ENCODE peak calls at places on chromosome 12, in eight cellular contexts. Y is aorta, E is neural progenitor cell, V is IMR-90, B is fibroblast of lung, Z is ovary, P is cardiac muscle cell, U is GM23248. R is an unnamed sample.

GRCh38 chr12:114668151-114668891 is 15.7 kb downstream of the TBX3 start:
- DNase-seq in Y (peak), E (peak), V (peak), B (peak), Z (peak), P (peak), U (peak), R (peak)

GRCh38 chr12:39236994-39237393 is 205.9 kb downstream of the KIF21A start:
- DNase-seq in Y (no peak), E (no peak), V (no peak), B (peak), Z (no peak), P (peak), U (peak), R (peak)

GRCh38 chr12:121793501-121793835 is at the start of gene RHOF:
- DNase-seq in Y (no peak), E (peak), V (no peak), B (no peak), Z (peak), P (no peak), U (peak), R (no peak)

GRCh38 chr12:92784795-92785562 is 82.2 kb downstream of the PLEKHG7 start:
- DNase-seq in Y (no peak), E (peak), V (peak), B (peak), Z (no peak), P (peak), U (peak), R (peak)

GRCh38 chr12:49489720-49490119 is 49.1 kb upstream of the KCNH3 start:
- DNase-seq in Y (no peak), E (no peak), V (peak), B (peak), Z (no peak), P (peak), U (peak), R (peak)

GRCh38 chr12:111653596-111653995 is 32.2 kb downstream of the BRAP start:
- DNase-seq in Y (no peak), E (no peak), V (no peak), B (no peak), Z (no peak), P (no peak), U (no peak), R (no peak)

GRCh38 chr12:97536353-97536752 is 73.7 kb downstream of the RMST start:
- DNase-seq in Y (no peak), E (no peak), V (no peak), B (no peak), Z (no peak), P (no peak), U (no peak), R (no peak)

GRCh38 chr12:74334770-74335169 is 202.9 kb upstream of the ATXN7L3B start:
- DNase-seq in Y (no peak), E (no peak), V (peak), B (peak), Z (no peak), P (peak), U (no peak), R (no peak)

GRCh38 chr12:121992059-121992879 is 29.4 kb upstream of the BCL7A start:
- DNase-seq in Y (peak), E (no peak), V (peak), B (peak), Z (no peak), P (peak), U (peak), R (peak)

GRCh38 chr12:21301-22189 is 45.0 kb upstream of the IQSEC3 start:
- DNase-seq in Y (no peak), E (no peak), V (no peak), B (no peak), Z (no peak), P (no peak), U (no peak), R (no peak)

GRCh38 chr12:53676715-53677611 is 1.1 kb upstream of the ATP5MC2 start:
- DNase-seq in Y (peak), E (peak), V (peak), B (peak), Z (peak), P (peak), U (peak), R (no peak)

GRCh38 chr12:67919406-67919805 is 69.8 kb upstream of the IFNG-AS1 start:
- DNase-seq in Y (no peak), E (no peak), V (no peak), B (no peak), Z (no peak), P (no peak), U (peak), R (no peak)

GRCh38 chr12:114430306-114430705 is 24.4 kb upstream of the TBX5 start:
- DNase-seq in Y (no peak), E (no peak), V (peak), B (peak), Z (no peak), P (peak), U (peak), R (no peak)

GRCh38 chr12:122363782-122364181 is 58.7 kb downstream of the CLIP1 start:
- DNase-seq in Y (no peak), E (no peak), V (no peak), B (no peak), Z (no peak), P (peak), U (peak), R (no peak)

GRCh38 chr12:27331299-27331926 is 1.2 kb upstream of the BMAL2 start:
- DNase-seq in Y (no peak), E (no peak), V (peak), B (peak), Z (no peak), P (peak), U (peak), R (peak)

GRCh38 chr12:120366341-120366705 is 2.6 kb downstream of the MSI1 start:
- DNase-seq in Y (no peak), E (no peak), V (no peak), B (no peak), Z (no peak), P (no peak), U (no peak), R (no peak)
- H3K27ac ChIP-seq in Y (no peak), E (no peak), V (no peak), B (no peak), Z (no peak), P (no peak), U (no peak), R (no peak)

GRCh38 chr12:50659690-50660424 is 104.0 kb upstream of the ATF1 start:
- DNase-seq in Y (no peak), E (no peak), V (no peak), B (no peak), Z (no peak), P (no peak), U (no peak), R (no peak)
- H3K27ac ChIP-seq in Y (no peak), E (no peak), V (no peak), B (no peak), Z (no peak), P (peak), U (no peak), R (no peak)

GRCh38 chr12:47773858-47774580 is 981 bp downstream of the SLC48A1 start:
- DNase-seq in Y (no peak), E (no peak), V (no peak), B (no peak), Z (peak), P (no peak), U (peak), R (no peak)

GRCh38 chr12:47774664-47775063 is 1.6 kb downstream of the SLC48A1 start:
- DNase-seq in Y (no peak), E (no peak), V (no peak), B (no peak), Z (peak), P (no peak), U (no peak), R (no peak)

GRCh38 chr12:47777151-47777550 is 4.1 kb downstream of the SLC48A1 start:
- DNase-seq in Y (no peak), E (no peak), V (no peak), B (no peak), Z (peak), P (no peak), U (no peak), R (no peak)

GRCh38 chr12:47776471-47777143 is 3.6 kb downstream of the SLC48A1 start:
- DNase-seq in Y (no peak), E (no peak), V (peak), B (peak), Z (peak), P (peak), U (peak), R (no peak)

GRCh38 chr12:47775100-47775911 is 2.3 kb downstream of the SLC48A1 start:
- DNase-seq in Y (no peak), E (no peak), V (no peak), B (peak), Z (peak), P (peak), U (peak), R (no peak)
- H3K27ac ChIP-seq in Y (peak), E (no peak), V (no peak), B (no peak), Z (peak), P (no peak), U (no peak), R (no peak)

GRCh38 chr12:95607642-95608041 is 56.4 kb upstream of the USP44 start:
- DNase-seq in Y (no peak), E (no peak), V (no peak), B (no peak), Z (no peak), P (no peak), U (no peak), R (no peak)
- H3K27ac ChIP-seq in Y (no peak), E (no peak), V (no peak), B (no peak), Z (no peak), P (no peak), U (peak), R (peak)

GRCh38 chr12:79715308-79715707 is 24.5 kb upstream of the PAWR start:
- DNase-seq in Y (no peak), E (no peak), V (no peak), B (no peak), Z (no peak), P (no peak), U (no peak), R (no peak)
- H3K27ac ChIP-seq in Y (no peak), E (no peak), V (no peak), B (no peak), Z (no peak), P (no peak), U (no peak), R (no peak)

DNA sequence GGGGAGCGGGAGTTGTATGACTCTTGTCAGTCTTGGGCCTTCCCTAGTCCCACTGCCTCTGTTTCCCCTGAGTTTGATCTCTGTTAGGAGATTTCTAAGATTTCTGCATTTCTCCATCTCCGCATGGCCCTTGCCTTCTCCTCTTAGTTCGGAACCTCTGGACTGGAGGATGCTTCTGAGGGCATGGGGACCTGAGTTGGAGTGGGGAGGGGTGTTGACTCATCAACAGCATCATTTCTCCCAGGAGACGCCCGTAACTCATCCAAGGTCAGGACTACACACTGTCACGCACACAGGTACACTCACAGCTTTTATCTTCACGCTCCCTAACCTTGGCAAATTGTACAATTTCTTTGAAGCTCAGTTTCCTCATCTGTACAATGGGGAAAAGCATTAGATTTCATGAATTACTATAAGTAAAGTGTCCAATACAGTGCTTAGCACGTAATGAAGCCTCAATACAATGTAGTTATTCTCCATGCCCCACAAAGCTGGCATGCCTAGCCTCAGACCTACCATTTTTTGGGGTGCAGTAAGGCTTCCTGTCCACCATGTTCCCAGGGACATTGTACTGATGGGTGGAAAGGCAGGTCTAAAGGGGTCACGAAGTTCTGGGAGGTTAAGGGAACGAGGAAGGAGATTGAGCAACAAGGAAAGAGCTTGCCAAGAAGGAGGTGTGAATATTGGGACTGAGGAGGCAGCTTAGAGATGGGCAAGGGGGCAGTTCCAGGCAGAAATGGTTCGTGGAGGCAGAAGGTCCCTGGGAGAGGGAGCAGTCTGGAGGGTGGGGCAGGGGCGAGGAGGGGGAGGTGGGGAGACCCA is 600 bp upstream of the LAG3 start:
- DNase-seq in Y (no peak), E (no peak), V (no peak), B (no peak), Z (no peak), P (peak), U (no peak), R (no peak)
- H3K27ac ChIP-seq in Y (no peak), E (peak), V (no peak), B (no peak), Z (peak), P (no peak), U (no peak), R (no peak)

DNA sequence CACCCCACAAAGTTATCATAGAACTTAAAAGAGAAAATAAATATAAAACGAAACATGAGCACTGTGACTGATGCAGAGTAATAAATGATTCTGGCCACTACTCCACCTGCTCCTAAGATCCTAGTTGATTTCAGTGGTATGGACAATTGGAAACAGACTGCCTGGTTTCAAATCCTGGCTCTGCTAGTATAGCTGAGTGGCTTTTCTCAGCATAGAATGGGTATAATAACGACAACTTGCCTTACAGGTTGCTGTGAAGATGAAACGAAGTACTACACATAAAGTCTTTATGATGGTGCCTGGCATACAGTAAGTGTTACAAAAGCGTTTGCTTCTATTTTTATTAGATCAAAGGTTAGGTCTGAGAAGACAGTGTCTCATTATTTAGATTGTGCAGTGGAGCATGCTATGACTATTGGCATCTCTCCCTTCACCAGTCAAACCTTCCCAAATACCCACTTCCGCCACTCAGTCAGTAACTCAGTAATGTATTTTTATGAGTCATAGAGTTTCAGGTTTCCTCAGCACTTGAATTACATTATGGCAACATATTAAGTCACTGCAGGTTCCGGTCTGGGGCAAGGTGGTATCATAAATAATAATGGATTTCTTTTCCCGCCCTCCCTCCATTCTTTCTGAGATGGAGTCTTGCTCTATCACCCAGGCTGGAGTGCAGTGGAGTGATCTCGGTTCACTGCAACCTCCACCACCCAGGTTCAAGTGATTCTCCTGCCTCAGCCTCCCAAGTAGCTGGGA is 29.7 kb upstream of the NR2C1 start:
- DNase-seq in Y (no peak), E (no peak), V (peak), B (peak), Z (no peak), P (peak), U (peak), R (peak)
- H3K27ac ChIP-seq in Y (no peak), E (no peak), V (no peak), B (no peak), Z (no peak), P (no peak), U (no peak), R (peak)